ENCODE peak calls at places on chromosome 1, in four cellular contexts. N is AG09309, I is EH, M is SW480. K is an unnamed sample.

GRCh38 chr1:54696262-54696661 is 19.4 kb upstream of the TTC4 start:
- DNase-seq in N (no peak), I (no peak), M (no peak), K (no peak)

GRCh38 chr1:3659093-3659492 is 6.8 kb downstream of the TP73 start:
- DNase-seq in N (no peak), I (no peak), M (no peak), K (no peak)

GRCh38 chr1:169878498-169878897 is 15.2 kb downstream of the SCYL3 start:
- DNase-seq in N (no peak), I (no peak), M (no peak), K (no peak)

GRCh38 chr1:51070640-51071039 is 31.4 kb upstream of the C1orf185 start:
- DNase-seq in N (peak), I (peak), M (no peak), K (no peak)

GRCh38 chr1:222586842-222587241 is 2.9 kb downstream of the TAF1A start:
- DNase-seq in N (no peak), I (no peak), M (no peak), K (no peak)

GRCh38 chr1:19478241-19478780 is 7.0 kb downstream of the CAPZB start:
- DNase-seq in N (no peak), I (no peak), M (no peak), K (no peak)

GRCh38 chr1:119298687-119299086 is 69.9 kb upstream of the HAO2 start:
- DNase-seq in N (no peak), I (peak), M (peak), K (peak)

GRCh38 chr1:28172690-28173150 is 3.8 kb downstream of the PTAFR start:
- DNase-seq in N (no peak), I (peak), M (no peak), K (no peak)

GRCh38 chr1:101111461-101111860 is 85.9 kb upstream of the DPH5 start:
- DNase-seq in N (no peak), I (no peak), M (no peak), K (no peak)

GRCh38 chr1:43048601-43049011 is 89.9 kb upstream of the SLC2A1 start:
- DNase-seq in N (no peak), I (no peak), M (no peak), K (no peak)

GRCh38 chr1:79737193-79737592 is 730.7 kb upstream of the ADGRL4 start:
- DNase-seq in N (no peak), I (no peak), M (no peak), K (no peak)

GRCh38 chr1:181583598-181583997 is 100.3 kb downstream of the CACNA1E start:
- DNase-seq in N (no peak), I (no peak), M (peak), K (no peak)

GRCh38 chr1:109897244-109897955 is 13.2 kb upstream of the CSF1 start:
- DNase-seq in N (no peak), I (no peak), M (no peak), K (no peak)

GRCh38 chr1:227429447-227430359 is 111.4 kb upstream of the CDC42BPA start:
- DNase-seq in N (peak), I (peak), M (peak), K (peak)

GRCh38 chr1:19768321-19769210 is 31.1 kb downstream of the TMCO4 start:
- DNase-seq in N (no peak), I (peak), M (no peak), K (no peak)

GRCh38 chr1:206445116-206445515 is 25.2 kb upstream of the IKBKE start:
- DNase-seq in N (no peak), I (peak), M (no peak), K (no peak)

GRCh38 chr1:179742717-179743678 is at the start of gene FAM163A:
- DNase-seq in N (no peak), I (no peak), M (peak), K (no peak)

GRCh38 chr1:155293086-155293749 is 8.0 kb downstream of the PKLR start:
- DNase-seq in N (no peak), I (no peak), M (no peak), K (no peak)

GRCh38 chr1:159009704-159010361 is at the start of gene IFI16:
- DNase-seq in N (peak), I (peak), M (peak), K (peak)

GRCh38 chr1:70504821-70505193 is 93.7 kb downstream of the CTH start:
- DNase-seq in N (peak), I (peak), M (no peak), K (peak)

GRCh38 chr1:229430761-229431269 is 3.1 kb downstream of the ACTA1 start:
- DNase-seq in N (no peak), I (peak), M (no peak), K (no peak)

GRCh38 chr1:44707112-44707881 is 23.7 kb downstream of the RNU5D-1 start:
- DNase-seq in N (peak), I (peak), M (peak), K (peak)

GRCh38 chr1:68780919-68781318 is 284.0 kb upstream of the DEPDC1 start:
- DNase-seq in N (no peak), I (no peak), M (no peak), K (no peak)

GRCh38 chr1:201013991-201014815 is 9.3 kb downstream of the KIF21B start:
- DNase-seq in N (no peak), I (no peak), M (no peak), K (no peak)

GRCh38 chr1:48405400-48405799 is 66.6 kb downstream of the SPATA6 start:
- DNase-seq in N (peak), I (peak), M (no peak), K (peak)

GRCh38 chr1:25062621-25063255 is 132.7 kb upstream of the RUNX3 start:
- DNase-seq in N (no peak), I (no peak), M (no peak), K (no peak)

GRCh38 chr1:110084226-110085078 is 14.0 kb upstream of the ALX3 start:
- DNase-seq in N (peak), I (peak), M (peak), K (peak)